ENCODE peak calls at places on chromosomes 1 and 21, in four cellular contexts. One of them, this sample, is unnamed.

GRCh38 chr21:42543106-42543847 is 29.6 kb downstream of the SLC37A1 start:
- DNase-seq in Calu3: no peak
- DNase-seq in retinal pigment epithelial cell: no peak
- DNase-seq in uterus: no peak
- DNase-seq in this sample: no peak

GRCh38 chr1:46065405-46065804 is 67.0 kb downstream of the PIK3R3 start:
- DNase-seq in Calu3: peak
- DNase-seq in uterus: no peak
- DNase-seq in retinal pigment epithelial cell: no peak
- DNase-seq in this sample: no peak

GRCh38 chr1:45037456-45037855 is 25.4 kb downstream of the UROD start:
- DNase-seq in uterus: no peak
- DNase-seq in Calu3: no peak
- DNase-seq in retinal pigment epithelial cell: no peak
- DNase-seq in this sample: no peak

GRCh38 chr1:19676438-19676922 is 11.8 kb downstream of the HTR6 start:
- DNase-seq in Calu3: peak
- DNase-seq in retinal pigment epithelial cell: no peak
- DNase-seq in uterus: no peak
- DNase-seq in this sample: peak

GRCh38 chr1:113677250-113678158 is 81.8 kb downstream of the PHTF1 start:
- DNase-seq in retinal pigment epithelial cell: peak
- DNase-seq in uterus: no peak
- DNase-seq in Calu3: peak
- DNase-seq in this sample: no peak

GRCh38 chr1:48105167-48105566 is 108.0 kb upstream of the TRABD2B start:
- DNase-seq in Calu3: peak
- DNase-seq in retinal pigment epithelial cell: no peak
- DNase-seq in uterus: no peak
- DNase-seq in this sample: no peak

GRCh38 chr1:60463786-60464185 is 390.2 kb upstream of the C1orf87 start:
- DNase-seq in retinal pigment epithelial cell: no peak
- DNase-seq in Calu3: no peak
- DNase-seq in uterus: no peak
- DNase-seq in this sample: no peak

GRCh38 chr1:8078176-8078671 is 52.1 kb upstream of the ERRFI1 start:
- DNase-seq in uterus: no peak
- DNase-seq in retinal pigment epithelial cell: no peak
- DNase-seq in Calu3: peak
- DNase-seq in this sample: no peak

GRCh38 chr21:18893411-18893810 is 489.8 kb upstream of the TMPRSS15 start:
- DNase-seq in Calu3: no peak
- DNase-seq in uterus: no peak
- DNase-seq in retinal pigment epithelial cell: no peak
- DNase-seq in this sample: no peak

GRCh38 chr1:65344171-65344570 is 34.8 kb downstream of the DNAJC6 start:
- DNase-seq in retinal pigment epithelial cell: no peak
- DNase-seq in uterus: no peak
- DNase-seq in Calu3: no peak
- DNase-seq in this sample: no peak

GRCh38 chr1:17669866-17670451 is 85.2 kb upstream of the ACTL8 start:
- DNase-seq in retinal pigment epithelial cell: no peak
- DNase-seq in uterus: no peak
- DNase-seq in Calu3: no peak
- DNase-seq in this sample: no peak

GRCh38 chr1:221832617-221833016 is 90.7 kb upstream of the DUSP10 start:
- DNase-seq in uterus: no peak
- DNase-seq in retinal pigment epithelial cell: no peak
- DNase-seq in Calu3: no peak
- DNase-seq in this sample: no peak

GRCh38 chr1:109193653-109194590 is 19.8 kb upstream of the SARS1 start:
- DNase-seq in retinal pigment epithelial cell: no peak
- DNase-seq in Calu3: peak
- DNase-seq in uterus: no peak
- DNase-seq in this sample: no peak

GRCh38 chr1:109190189-109190588 is 23.5 kb upstream of the SARS1 start:
- DNase-seq in Calu3: no peak
- DNase-seq in uterus: no peak
- DNase-seq in retinal pigment epithelial cell: no peak
- DNase-seq in this sample: no peak

GRCh38 chr1:109192433-109192832 is 21.3 kb upstream of the SARS1 start:
- DNase-seq in uterus: no peak
- DNase-seq in retinal pigment epithelial cell: no peak
- DNase-seq in Calu3: no peak
- DNase-seq in this sample: no peak

GRCh38 chr1:109188776-109189175 is 24.9 kb upstream of the SARS1 start:
- DNase-seq in retinal pigment epithelial cell: no peak
- DNase-seq in uterus: no peak
- DNase-seq in Calu3: no peak
- DNase-seq in this sample: no peak

GRCh38 chr1:109191377-109191776 is 22.3 kb upstream of the SARS1 start:
- DNase-seq in retinal pigment epithelial cell: no peak
- DNase-seq in Calu3: peak
- DNase-seq in uterus: no peak
- DNase-seq in this sample: no peak
- TF ChIP-seq CTCF in retinal pigment epithelial cell: peak
- TF ChIP-seq CTCF in Calu3: peak
- TF ChIP-seq CTCF in uterus: no peak
- TF ChIP-seq CTCF in this sample: no peak

GRCh38 chr1:232384172-232384571 is 245.8 kb downstream of the SIPA1L2 start:
- DNase-seq in uterus: no peak
- DNase-seq in retinal pigment epithelial cell: no peak
- DNase-seq in Calu3: no peak
- DNase-seq in this sample: no peak
- TF ChIP-seq CTCF in uterus: no peak
- TF ChIP-seq CTCF in retinal pigment epithelial cell: no peak
- TF ChIP-seq CTCF in Calu3: no peak
- TF ChIP-seq CTCF in this sample: no peak

DNA sequence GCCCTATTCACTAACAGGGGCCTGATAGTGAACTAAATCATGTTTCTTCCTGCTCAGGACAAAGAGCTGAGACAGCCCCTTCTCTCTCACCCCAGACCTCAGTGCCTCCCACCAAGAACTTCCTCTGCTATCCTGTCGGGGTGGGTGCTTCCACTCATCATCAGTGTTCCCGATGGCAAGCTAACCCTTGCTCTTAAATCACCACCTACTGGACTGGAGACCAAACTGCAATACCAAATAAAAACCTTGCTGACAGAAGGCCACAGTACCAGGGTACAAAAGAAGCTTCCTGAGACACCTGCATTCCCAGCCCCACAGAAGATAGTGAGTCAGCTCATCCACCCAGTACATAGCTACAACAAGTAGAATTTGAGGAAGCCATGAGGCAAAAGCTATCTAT is 799.5 kb downstream of the LTN1 start:
- DNase-seq in uterus: no peak
- DNase-seq in Calu3: no peak
- DNase-seq in retinal pigment epithelial cell: no peak
- DNase-seq in this sample: no peak
- TF ChIP-seq CTCF in uterus: no peak
- TF ChIP-seq CTCF in Calu3: no peak
- TF ChIP-seq CTCF in retinal pigment epithelial cell: peak
- TF ChIP-seq CTCF in this sample: no peak

GRCh38 chr1:186155594-186155993 is 219.5 kb downstream of the TPR start:
- DNase-seq in uterus: no peak
- DNase-seq in Calu3: peak
- DNase-seq in retinal pigment epithelial cell: peak
- DNase-seq in this sample: no peak
- TF ChIP-seq CTCF in uterus: peak
- TF ChIP-seq CTCF in Calu3: peak
- TF ChIP-seq CTCF in retinal pigment epithelial cell: peak
- TF ChIP-seq CTCF in this sample: no peak

DNA sequence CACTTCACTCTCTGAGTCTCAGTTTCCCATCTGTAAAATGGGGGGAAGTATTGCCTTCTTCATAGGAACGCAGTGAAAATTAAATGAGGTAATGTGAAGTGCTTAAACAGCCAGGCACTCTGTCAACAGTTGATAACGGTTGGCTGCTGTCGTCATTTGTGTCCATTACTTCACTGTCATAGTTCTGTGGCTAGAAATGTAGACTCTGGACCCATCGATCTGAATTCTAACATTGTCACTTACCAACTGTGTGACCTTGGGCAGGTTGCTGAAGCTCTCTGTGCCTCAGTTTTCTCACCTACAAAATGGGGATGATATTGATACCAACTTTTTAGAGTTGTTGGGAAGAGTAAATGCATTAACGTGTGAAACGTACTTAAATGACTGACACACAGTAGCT is 152.6 kb downstream of the PTPRU start:
- DNase-seq in uterus: no peak
- DNase-seq in retinal pigment epithelial cell: no peak
- DNase-seq in Calu3: no peak
- DNase-seq in this sample: no peak
- TF ChIP-seq CTCF in uterus: no peak
- TF ChIP-seq CTCF in retinal pigment epithelial cell: no peak
- TF ChIP-seq CTCF in Calu3: no peak
- TF ChIP-seq CTCF in this sample: no peak

GRCh38 chr1:199297901-199298300 is 659.1 kb downstream of the PTPRC start:
- DNase-seq in retinal pigment epithelial cell: no peak
- DNase-seq in Calu3: no peak
- DNase-seq in uterus: no peak
- DNase-seq in this sample: no peak
- TF ChIP-seq CTCF in retinal pigment epithelial cell: no peak
- TF ChIP-seq CTCF in Calu3: no peak
- TF ChIP-seq CTCF in uterus: no peak
- TF ChIP-seq CTCF in this sample: no peak

GRCh38 chr1:63063367-63063766 is 259.0 kb upstream of the FOXD3 start:
- DNase-seq in retinal pigment epithelial cell: no peak
- DNase-seq in Calu3: peak
- DNase-seq in uterus: no peak
- DNase-seq in this sample: no peak
- TF ChIP-seq CTCF in retinal pigment epithelial cell: peak
- TF ChIP-seq CTCF in Calu3: peak
- TF ChIP-seq CTCF in uterus: no peak
- TF ChIP-seq CTCF in this sample: no peak

GRCh38 chr21:17742181-17742580 is 77.0 kb downstream of the C21orf91 start:
- DNase-seq in Calu3: peak
- DNase-seq in retinal pigment epithelial cell: no peak
- DNase-seq in uterus: no peak
- DNase-seq in this sample: no peak
- TF ChIP-seq CTCF in Calu3: no peak
- TF ChIP-seq CTCF in retinal pigment epithelial cell: no peak
- TF ChIP-seq CTCF in uterus: no peak
- TF ChIP-seq CTCF in this sample: no peak

GRCh38 chr1:3403388-3404179 is 50.9 kb upstream of the ARHGEF16 start:
- DNase-seq in uterus: no peak
- DNase-seq in retinal pigment epithelial cell: no peak
- DNase-seq in Calu3: no peak
- DNase-seq in this sample: no peak
- TF ChIP-seq CTCF in uterus: no peak
- TF ChIP-seq CTCF in retinal pigment epithelial cell: peak
- TF ChIP-seq CTCF in Calu3: peak
- TF ChIP-seq CTCF in this sample: no peak